ENCODE peak calls at places on chromosomes 1 and 21, in four cellular contexts. P is heart left ventricle, E is osteoblast, A is NCI-H82. U is an unnamed sample.

GRCh38 chr1:72184099-72184695 is 98.1 kb downstream of the NEGR1 start:
- DNase-seq in E (no peak), P (no peak), A (no peak), U (no peak)

GRCh38 chr1:31396633-31397351 is 16.2 kb upstream of the SERINC2 start:
- DNase-seq in E (peak), A (no peak), P (no peak), U (no peak)

GRCh38 chr1:199667079-199667478 is 360.4 kb upstream of the NR5A2 start:
- DNase-seq in E (no peak), P (no peak), A (no peak), U (no peak)

GRCh38 chr1:194300340-194300739 is 1113.9 kb upstream of the B3GALT2 start:
- DNase-seq in E (no peak), P (no peak), A (no peak), U (no peak)

GRCh38 chr1:231124746-231125145 is 37.1 kb upstream of the TRIM67 start:
- DNase-seq in A (no peak), E (no peak), P (no peak), U (no peak)

GRCh38 chr21:17575076-17575475 is 37.6 kb downstream of the BTG3 start:
- DNase-seq in E (no peak), P (no peak), A (no peak), U (no peak)

GRCh38 chr1:238642231-238642630 is 744.1 kb upstream of the CHRM3 start:
- DNase-seq in A (peak), E (no peak), P (no peak), U (no peak)

GRCh38 chr21:44927587-44928461 is 7.1 kb upstream of the ITGB2 start:
- DNase-seq in P (no peak), A (no peak), E (peak), U (no peak)

GRCh38 chr1:21251773-21252471 is 38.3 kb downstream of the ECE1 start:
- DNase-seq in E (peak), A (no peak), P (peak), U (peak)

GRCh38 chr1:169601096-169601881 is 15.0 kb upstream of the F5 start:
- DNase-seq in P (no peak), A (peak), E (peak), U (no peak)

GRCh38 chr1:40014812-40015594 is 25.5 kb upstream of the CAP1 start:
- DNase-seq in E (peak), P (no peak), A (no peak), U (no peak)

GRCh38 chr1:61011514-61012263 is 70.7 kb upstream of the NFIA start:
- DNase-seq in A (no peak), P (peak), E (no peak), U (no peak)

GRCh38 chr1:52659356-52659755 is 26.4 kb downstream of the SHISAL2A start:
- DNase-seq in P (no peak), E (no peak), A (no peak), U (no peak)

GRCh38 chr1:34266127-34266951 is 89.6 kb downstream of the C1orf94 start:
- DNase-seq in A (peak), P (no peak), E (peak), U (no peak)

GRCh38 chr1:206472454-206472853 is 2.2 kb downstream of the IKBKE start:
- DNase-seq in A (no peak), E (peak), P (peak), U (peak)

GRCh38 chr1:241932845-241933244 is 24.7 kb upstream of the BECN2 start:
- DNase-seq in A (no peak), E (peak), P (no peak), U (no peak)

GRCh38 chr21:39676054-39676771 is 63.5 kb downstream of the B3GALT5 start:
- DNase-seq in E (no peak), P (peak), A (no peak), U (no peak)

GRCh38 chr1:226355679-226356583 is 47.0 kb upstream of the LIN9 start:
- DNase-seq in P (peak), E (no peak), A (peak), U (no peak)

GRCh38 chr1:93338426-93338825 is 7.3 kb upstream of the DR1 start:
- DNase-seq in E (peak), P (no peak), A (no peak), U (no peak)

GRCh38 chr1:209416009-209416408 is 167.5 kb upstream of the CAMK1G start:
- DNase-seq in E (no peak), A (peak), P (no peak), U (no peak)

GRCh38 chr1:107648071-107648470 is 316.9 kb downstream of the VAV3 start:
- DNase-seq in E (peak), A (no peak), P (no peak), U (no peak)

GRCh38 chr1:22892789-22893188 is 79.9 kb downstream of the LACTBL1 start:
- DNase-seq in P (no peak), E (no peak), A (no peak), U (no peak)

GRCh38 chr1:77354996-77355395 is 73.2 kb downstream of the AK5 start:
- DNase-seq in A (no peak), E (peak), P (no peak), U (no peak)

GRCh38 chr21:35678393-35678792 is 381.9 kb downstream of the SETD4 start:
- DNase-seq in A (no peak), E (no peak), P (no peak), U (no peak)

GRCh38 chr1:10767282-10767681 is 29.2 kb downstream of the CASZ1 start:
- DNase-seq in E (no peak), A (no peak), P (no peak), U (no peak)

GRCh38 chr1:8856689-8857412 is 21.6 kb downstream of the ENO1 start:
- DNase-seq in E (no peak), A (peak), P (no peak), U (no peak)

GRCh38 chr1:93878501-93878888 is 511 bp downstream of the DNTTIP2 start:
- DNase-seq in E (peak), P (peak), A (peak), U (peak)

GRCh38 chr1:71080178-71080781 is 555 bp downstream of the ZRANB2 start:
- DNase-seq in P (no peak), A (peak), E (no peak), U (no peak)

GRCh38 chr1:183630748-183631147 is 4.8 kb downstream of the ARPC5 start:
- DNase-seq in P (no peak), E (peak), A (peak), U (no peak)

GRCh38 chr1:158180741-158181576 is at the start of gene CD1D:
- DNase-seq in E (peak), P (peak), A (peak), U (peak)

GRCh38 chr21:23249760-23250159 is 2251.6 kb downstream of the NCAM2 start:
- DNase-seq in P (no peak), E (no peak), A (no peak), U (no peak)

GRCh38 chr1:152725261-152725660 is 17.3 kb downstream of the LCE4A start:
- DNase-seq in A (no peak), E (no peak), P (no peak), U (no peak)

GRCh38 chr1:30713211-30713770 is 10.1 kb downstream of the MATN1 start:
- DNase-seq in E (peak), A (no peak), P (no peak), U (no peak)

GRCh38 chr1:116356673-116357072 is 16.4 kb upstream of the ATP1A1 start:
- DNase-seq in E (no peak), A (no peak), P (no peak), U (no peak)

GRCh38 chr21:14243877-14244276 is 27.9 kb downstream of the RBM11 start:
- DNase-seq in E (no peak), A (no peak), P (no peak), U (no peak)

GRCh38 chr1:53485478-53486394 is 26.5 kb downstream of the DMRTB1 start:
- DNase-seq in P (peak), A (peak), E (peak), U (peak)

U was measured in ovary.